ENCODE peak calls at places on chromosomes 16 and 17, in eight cellular contexts. D is mammary epithelial cell; W is GM23248; M is cardiac muscle cell; T is fibroblast of lung; P is CD8-positive, alpha-beta memory T cell; B is PC-9; N is ovary. R is an unnamed sample.

GRCh38 chr16:89130448-89130847 is 36.8 kb downstream of the ACSF3 start:
- DNase-seq in P (no peak), T (no peak), B (no peak), W (no peak), D (no peak), N (no peak), M (no peak), R (no peak)

GRCh38 chr16:29852654-29853053 is 10.4 kb downstream of the CDIPT start:
- DNase-seq in D (no peak), W (peak), N (no peak), B (no peak), T (peak), M (peak), P (no peak), R (no peak)

GRCh38 chr17:17350491-17351355 is 47.5 kb downstream of the NT5M start:
- DNase-seq in N (no peak), T (peak), P (no peak), D (peak), B (peak), W (peak), M (no peak), R (no peak)

GRCh38 chr17:46151762-46152161 is 41.5 kb downstream of the KANSL1 start:
- DNase-seq in W (no peak), P (no peak), M (no peak), N (no peak), T (peak), D (no peak), B (no peak), R (no peak)

GRCh38 chr17:68029512-68030215 is 5.9 kb upstream of the KPNA2 start:
- DNase-seq in W (peak), D (no peak), B (no peak), M (no peak), N (no peak), T (no peak), P (no peak), R (no peak)

GRCh38 chr17:36534117-36534880 is at the start of gene MYO19:
- DNase-seq in W (peak), B (peak), N (peak), P (no peak), D (peak), T (peak), M (peak), R (peak)

GRCh38 chr17:31546650-31547049 is 155.2 kb downstream of the RAB11FIP4 start:
- DNase-seq in W (no peak), T (no peak), P (no peak), N (no peak), D (no peak), B (no peak), M (no peak), R (no peak)

GRCh38 chr17:79965806-79966205 is 69.9 kb downstream of the TBC1D16 start:
- DNase-seq in N (no peak), P (no peak), M (no peak), T (no peak), D (no peak), B (no peak), W (no peak), R (no peak)

GRCh38 chr16:28210979-28211505 is 723 bp downstream of the XPO6 start:
- DNase-seq in N (peak), P (peak), M (peak), T (peak), D (peak), W (peak), B (peak), R (peak)

GRCh38 chr16:87956169-87956770 is 5.0 kb downstream of the BANP start:
- DNase-seq in B (no peak), M (peak), T (peak), P (peak), N (no peak), W (peak), D (no peak), R (no peak)

GRCh38 chr17:31431795-31432658 is 40.6 kb downstream of the RAB11FIP4 start:
- DNase-seq in P (no peak), N (no peak), M (no peak), B (peak), D (no peak), W (no peak), T (no peak), R (no peak)

GRCh38 chr16:528111-529011 is 849 bp downstream of the CAPN15 start:
- DNase-seq in W (peak), M (peak), B (peak), T (peak), N (peak), P (peak), D (peak), R (peak)

GRCh38 chr17:37770631-37771518 is 26.0 kb upstream of the HNF1B start:
- DNase-seq in B (peak), T (peak), M (peak), W (peak), N (no peak), D (peak), P (peak), R (peak)

GRCh38 chr16:71817690-71818089 is 9.1 kb upstream of the AP1G1 start:
- DNase-seq in W (no peak), N (no peak), T (no peak), D (peak), M (no peak), B (no peak), P (no peak), R (peak)

GRCh38 chr16:23700509-23700908 is 12.5 kb downstream of the ERN2 start:
- DNase-seq in B (no peak), N (no peak), M (no peak), P (no peak), W (peak), D (no peak), T (no peak), R (no peak)

GRCh38 chr17:69857412-69857835 is 217.6 kb upstream of the KCNJ16 start:
- DNase-seq in W (peak), D (peak), T (peak), B (no peak), N (no peak), P (no peak), M (peak), R (peak)

GRCh38 chr16:68658258-68658973 is 13.3 kb downstream of the CDH3 start:
- DNase-seq in T (peak), D (peak), M (peak), N (peak), B (peak), P (no peak), W (peak), R (peak)

GRCh38 chr17:62792122-62792800 is 15.9 kb downstream of the MARCHF10 start:
- DNase-seq in B (peak), P (no peak), W (peak), D (peak), N (no peak), M (peak), T (peak), R (peak)

GRCh38 chr16:67170168-67170947 is at the start of gene NOL3:
- DNase-seq in P (no peak), D (peak), B (peak), T (peak), N (peak), W (peak), M (peak), R (peak)

GRCh38 chr16:58196898-58197313 is 1.0 kb downstream of the CSNK2A2 start:
- DNase-seq in T (peak), B (no peak), P (no peak), W (peak), D (peak), N (no peak), M (peak), R (no peak)

GRCh38 chr17:17264430-17264829 is 16.6 kb downstream of the COPS3 start:
- DNase-seq in W (no peak), N (no peak), D (no peak), T (no peak), B (no peak), P (no peak), M (no peak), R (no peak)

GRCh38 chr17:8038954-8039610 is at the start of gene ALOX15B:
- DNase-seq in M (no peak), P (peak), N (no peak), T (no peak), W (no peak), B (no peak), D (no peak), R (no peak)

GRCh38 chr16:79845734-79846135 is 245.2 kb upstream of the MAF start:
- DNase-seq in W (no peak), M (no peak), T (no peak), D (no peak), N (no peak), P (no peak), B (no peak), R (no peak)

GRCh38 chr16:19698480-19699465 is 19.3 kb downstream of the KNOP1 start:
- DNase-seq in D (no peak), N (no peak), M (peak), B (no peak), P (no peak), W (peak), T (peak), R (no peak)

GRCh38 chr16:346587-346986 is 5.9 kb downstream of the AXIN1 start:
- DNase-seq in P (no peak), T (peak), D (peak), M (peak), N (no peak), W (no peak), B (no peak), R (peak)

GRCh38 chr17:3890082-3890892 is 2.6 kb downstream of the CAMKK1 start:
- DNase-seq in P (no peak), T (peak), D (peak), B (peak), N (peak), W (peak), M (peak), R (peak)

GRCh38 chr17:7548585-7549400 is at the start of gene TNFSF12:
- DNase-seq in P (peak), D (no peak), N (peak), W (peak), B (peak), T (peak), M (peak), R (no peak)

GRCh38 chr16:78596348-78596995 is 497.0 kb downstream of the WWOX start:
- DNase-seq in D (no peak), M (no peak), W (no peak), N (no peak), B (no peak), T (no peak), P (no peak), R (no peak)

GRCh38 chr17:45841883-45842525 is 2.7 kb upstream of the SPPL2C start:
- DNase-seq in P (no peak), M (no peak), B (no peak), N (no peak), D (peak), W (no peak), T (peak), R (no peak)

GRCh38 chr17:38825762-38826247 is 684 bp upstream of the CWC25 start:
- DNase-seq in T (no peak), M (no peak), P (no peak), B (no peak), D (no peak), N (no peak), W (no peak), R (no peak)

GRCh38 chr17:13393841-13394710 is 207.7 kb downstream of the HS3ST3A1 start:
- DNase-seq in D (peak), P (no peak), W (peak), M (peak), T (peak), N (no peak), B (no peak), R (no peak)

GRCh38 chr16:58938856-58939255 is 204.7 kb upstream of the GOT2 start:
- DNase-seq in W (no peak), D (no peak), T (no peak), M (no peak), P (no peak), N (no peak), B (no peak), R (no peak)

GRCh38 chr17:79937981-79938695 is 97.5 kb downstream of the TBC1D16 start:
- DNase-seq in W (peak), N (peak), T (no peak), P (no peak), D (no peak), M (peak), B (no peak), R (no peak)

GRCh38 chr17:61412860-61413653 is 13.4 kb downstream of the TBX2 start:
- DNase-seq in M (no peak), D (no peak), W (no peak), T (no peak), P (no peak), B (no peak), N (no peak), R (no peak)

GRCh38 chr16:84594725-84595038 is 23.2 kb downstream of the COTL1 start:
- DNase-seq in B (no peak), D (no peak), N (no peak), W (no peak), P (no peak), T (no peak), M (no peak), R (no peak)
- H3K27ac ChIP-seq in B (no peak), D (no peak), N (no peak), W (no peak), P (peak), T (no peak), M (no peak), R (no peak)

GRCh38 chr16:21301168-21301894 is 23.2 kb upstream of the CRYM start:
- DNase-seq in N (peak), B (peak), T (peak), W (peak), P (peak), M (peak), D (peak), R (peak)

GRCh38 chr16:21300309-21301167 is 22.4 kb upstream of the CRYM start:
- DNase-seq in P (no peak), T (peak), D (peak), N (peak), W (peak), B (peak), M (peak), R (peak)

GRCh38 chr16:21302898-21303528 is 24.9 kb upstream of the CRYM start:
- DNase-seq in N (no peak), P (no peak), B (no peak), W (peak), T (peak), M (peak), D (peak), R (no peak)

GRCh38 chr16:21302454-21302853 is 24.4 kb upstream of the CRYM start:
- DNase-seq in B (no peak), W (peak), D (peak), T (no peak), N (no peak), M (no peak), P (no peak), R (no peak)

GRCh38 chr16:21301895-21302291 is 23.8 kb upstream of the CRYM start:
- DNase-seq in P (no peak), M (peak), T (no peak), N (no peak), B (no peak), D (no peak), W (no peak), R (no peak)
- H3K27ac ChIP-seq in P (no peak), M (no peak), T (peak), N (no peak), B (peak), D (peak), W (peak), R (no peak)

GRCh38 chr17:75335315-75335714 is 46.1 kb upstream of the SLC25A19 start:
- DNase-seq in P (no peak), N (no peak), B (no peak), M (no peak), W (no peak), D (no peak), T (no peak), R (peak)

GRCh38 chr17:75340636-75341035 is 51.4 kb upstream of the SLC25A19 start:
- DNase-seq in N (no peak), W (peak), B (no peak), D (no peak), T (peak), P (no peak), M (no peak), R (peak)

GRCh38 chr17:75334723-75335122 is 45.5 kb upstream of the SLC25A19 start:
- DNase-seq in M (no peak), W (no peak), P (no peak), B (no peak), T (no peak), N (no peak), D (no peak), R (no peak)

GRCh38 chr17:75341784-75342183 is 52.6 kb upstream of the SLC25A19 start:
- DNase-seq in B (no peak), D (no peak), M (no peak), N (no peak), P (no peak), W (no peak), T (no peak), R (no peak)

DNA sequence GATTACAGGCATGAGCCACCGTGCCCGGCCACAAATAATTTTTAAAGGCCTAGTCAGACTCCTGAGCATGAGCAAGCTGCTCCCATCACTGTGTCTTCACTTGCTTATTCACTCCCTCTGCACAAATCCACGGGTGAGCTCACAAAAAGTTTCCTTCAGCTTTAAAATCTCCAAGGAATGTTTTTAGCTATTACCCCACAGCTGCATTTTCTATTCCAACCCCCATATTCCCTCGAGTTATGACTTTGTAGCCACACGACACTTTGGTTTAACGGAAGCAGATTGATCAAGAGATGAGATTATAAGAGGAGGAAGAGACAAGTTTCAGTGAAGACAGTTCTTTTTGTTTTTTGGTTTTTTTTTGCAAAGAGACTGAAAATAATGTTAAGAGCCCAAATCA is 49.1 kb upstream of the SLC25A19 start:
- DNase-seq in D (no peak), M (no peak), N (no peak), B (no peak), P (peak), W (peak), T (peak), R (peak)
- H3K27ac ChIP-seq in D (no peak), M (no peak), N (no peak), B (no peak), P (peak), W (peak), T (no peak), R (no peak)

DNA sequence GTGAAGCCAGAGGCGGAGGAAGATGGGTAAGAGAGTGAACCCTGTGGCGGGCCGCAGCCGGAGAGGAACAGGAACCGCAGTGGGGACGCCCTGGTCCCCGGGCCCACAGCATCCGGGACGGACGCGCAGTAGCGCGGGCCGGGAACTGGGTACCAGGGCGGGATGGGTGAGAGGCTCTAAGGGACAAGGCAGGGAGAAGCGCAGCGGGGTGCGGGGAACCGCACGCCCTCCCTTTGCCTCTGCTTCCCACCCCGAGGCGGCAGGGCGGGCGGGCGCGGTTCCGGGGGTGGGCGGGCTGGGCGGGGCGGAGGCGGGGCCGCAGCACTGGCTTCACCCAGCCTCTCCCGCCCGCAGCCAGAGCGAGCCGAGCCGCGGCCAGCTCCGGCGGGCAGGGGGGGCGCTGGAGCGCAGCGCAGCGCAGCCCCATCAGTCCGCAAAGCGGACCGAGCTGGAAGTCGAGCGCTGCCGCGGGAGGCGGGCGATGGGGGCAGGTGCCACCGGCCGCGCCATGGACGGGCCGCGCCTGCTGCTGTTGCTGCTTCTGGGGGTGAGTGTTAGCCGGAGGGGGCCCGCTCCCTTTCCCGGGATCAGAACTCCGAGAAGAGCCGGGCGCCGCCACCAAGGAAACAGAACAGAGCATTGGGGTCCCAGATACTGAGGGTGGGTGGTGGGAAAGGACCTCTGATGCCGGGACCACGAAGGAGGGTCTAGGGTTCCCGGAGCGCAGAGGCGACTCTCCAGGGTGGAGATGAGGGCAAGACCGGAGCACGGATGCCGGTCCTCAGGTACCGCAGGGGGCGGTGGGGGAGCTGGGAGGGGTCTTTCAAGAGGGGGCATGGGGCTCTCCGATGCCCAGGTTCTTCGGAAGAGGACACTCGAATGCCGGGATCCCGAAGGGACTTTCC is at the start of gene NGFR:
- DNase-seq in T (peak), P (peak), B (peak), M (peak), D (peak), W (peak), N (peak), R (peak)
- H3K27ac ChIP-seq in T (no peak), P (no peak), B (no peak), M (no peak), D (no peak), W (no peak), N (no peak), R (no peak)

DNA sequence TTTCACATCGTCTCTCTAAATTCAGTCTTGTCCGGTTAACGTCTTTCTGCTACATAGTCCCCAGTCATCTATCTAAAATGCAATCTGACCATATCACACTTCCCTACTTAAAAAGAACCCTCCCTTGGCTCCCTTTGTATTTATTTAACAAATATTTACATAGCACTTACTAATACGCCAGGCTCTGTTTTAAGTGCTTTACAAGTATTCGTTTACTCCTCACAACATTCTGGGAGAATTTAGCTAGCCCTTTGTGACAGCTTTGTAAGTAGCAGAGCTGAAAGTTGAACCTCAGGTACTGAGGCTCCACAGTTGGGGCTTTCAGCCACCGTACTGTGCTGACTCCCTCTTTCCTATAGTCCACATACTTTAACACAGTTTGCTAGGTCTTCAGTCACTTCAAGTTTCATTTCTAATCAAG is 9.2 kb downstream of the PAFAH1B1 start:
- DNase-seq in N (no peak), M (no peak), P (no peak), W (no peak), B (no peak), T (peak), D (no peak), R (no peak)
- H3K27ac ChIP-seq in N (no peak), M (peak), P (no peak), W (no peak), B (peak), T (no peak), D (no peak), R (no peak)